ENCODE peak calls at places on chromosomes 3 and 15, in eight cellular contexts. D, G, N, H, R, I, P and Y are unnamed samples.

GRCh38 chr3:127867986-127868385 is 45.7 kb upstream of the MGLL start:
- DNase-seq in D (no peak), G (no peak), N (no peak), H (no peak), R (no peak), I (no peak), P (no peak), Y (no peak)

GRCh38 chr15:87878161-87878560 is 378.4 kb downstream of the NTRK3 start:
- DNase-seq in D (no peak), G (no peak), N (no peak), H (no peak), R (no peak), I (no peak), P (no peak), Y (no peak)

GRCh38 chr3:189395825-189396224 is 224.1 kb downstream of the TPRG1 start:
- DNase-seq in D (no peak), G (no peak), N (no peak), H (no peak), R (no peak), I (no peak), P (no peak), Y (no peak)

GRCh38 chr3:4988815-4989648 is 9.8 kb downstream of the BHLHE40 start:
- DNase-seq in D (no peak), G (no peak), N (peak), H (no peak), R (no peak), I (peak), P (no peak), Y (no peak)

GRCh38 chr15:74036271-74037170 is 42.0 kb downstream of the PML start:
- DNase-seq in D (no peak), G (no peak), N (peak), H (no peak), R (peak), I (no peak), P (peak), Y (no peak)

GRCh38 chr3:74167926-74168325 is 446.5 kb downstream of the CNTN3 start:
- DNase-seq in D (no peak), G (no peak), N (no peak), H (no peak), R (no peak), I (no peak), P (no peak), Y (no peak)

GRCh38 chr3:151638555-151638954 is 95.2 kb upstream of the AADACL2 start:
- DNase-seq in D (no peak), G (no peak), N (no peak), H (no peak), R (no peak), I (no peak), P (no peak), Y (no peak)

GRCh38 chr15:68691667-68692066 is 112.9 kb downstream of the CORO2B start:
- DNase-seq in D (no peak), G (no peak), N (no peak), H (no peak), R (peak), I (no peak), P (no peak), Y (no peak)

GRCh38 chr3:46208167-46208704 is at the start of gene CCR1:
- DNase-seq in D (no peak), G (no peak), N (peak), H (peak), R (no peak), I (peak), P (no peak), Y (no peak)

GRCh38 chr15:64599716-64600115 is 139.3 kb downstream of the ZNF609 start:
- DNase-seq in D (no peak), G (no peak), N (no peak), H (no peak), R (no peak), I (no peak), P (no peak), Y (no peak)

GRCh38 chr3:156497326-156497725 is 57.6 kb downstream of the SSR3 start:
- DNase-seq in D (no peak), G (no peak), N (no peak), H (no peak), R (no peak), I (no peak), P (no peak), Y (no peak)

GRCh38 chr3:160668454-160668853 is 8.5 kb upstream of the ARL14 start:
- DNase-seq in D (no peak), G (no peak), N (no peak), H (no peak), R (no peak), I (no peak), P (no peak), Y (no peak)

GRCh38 chr3:187828571-187829452 is 83.5 kb upstream of the BCL6 start:
- DNase-seq in D (no peak), G (no peak), N (no peak), H (peak), R (no peak), I (no peak), P (no peak), Y (no peak)

GRCh38 chr3:194257030-194257657 is 94.0 kb downstream of the CPN2 start:
- DNase-seq in D (no peak), G (no peak), N (no peak), H (no peak), R (no peak), I (peak), P (no peak), Y (no peak)

GRCh38 chr3:183254816-183255730 is 2.0 kb downstream of the B3GNT5 start:
- DNase-seq in D (no peak), G (no peak), N (no peak), H (no peak), R (peak), I (no peak), P (no peak), Y (no peak)

GRCh38 chr15:93543093-93543492 is 454.1 kb upstream of the RGMA start:
- DNase-seq in D (no peak), G (no peak), N (no peak), H (no peak), R (no peak), I (no peak), P (no peak), Y (no peak)

GRCh38 chr15:57460208-57460816 is 84.0 kb downstream of the CGNL1 start:
- DNase-seq in D (no peak), G (no peak), N (no peak), H (no peak), R (peak), I (no peak), P (no peak), Y (no peak)

GRCh38 chr15:40047413-40048154 is 8.6 kb upstream of the SRP14 start:
- DNase-seq in D (no peak), G (peak), N (peak), H (no peak), R (peak), I (peak), P (no peak), Y (no peak)